ENCODE peak calls at places on chromosomes 1 and 21, in four cellular contexts. V is iris pigment epithelial cell, G is mesenteric fat pad, O is COR-L47. U is an unnamed sample.

GRCh38 chr1:180365039-180365438 is 135.0 kb downstream of the LHX4 start:
- DNase-seq in V (peak), G (no peak), O (no peak), U (no peak)

GRCh38 chr1:152053375-152053774 is 16.6 kb upstream of the S100A11 start:
- DNase-seq in V (no peak), G (no peak), O (no peak), U (no peak)

GRCh38 chr1:7983086-7983778 is 21.7 kb downstream of the PARK7 start:
- DNase-seq in V (no peak), G (no peak), O (no peak), U (no peak)

GRCh38 chr1:35894183-35894582 is 11.2 kb downstream of the AGO1 start:
- DNase-seq in V (peak), G (no peak), O (no peak), U (no peak)

GRCh38 chr1:62144238-62144831 is 50.3 kb upstream of the L1TD1 start:
- DNase-seq in V (peak), G (no peak), O (peak), U (peak)

GRCh38 chr1:116375165-116375883 is 2.3 kb downstream of the ATP1A1 start:
- DNase-seq in V (peak), G (no peak), O (no peak), U (peak)

GRCh38 chr1:156789621-156790318 is 22.4 kb downstream of the PRCC start:
- DNase-seq in V (no peak), G (no peak), O (no peak), U (no peak)

GRCh38 chr1:75492011-75492410 is 118.9 kb downstream of the SLC44A5 start:
- DNase-seq in V (no peak), G (no peak), O (no peak), U (no peak)

GRCh38 chr21:45470087-45470515 is 65.1 kb downstream of the COL18A1 start:
- DNase-seq in V (peak), G (no peak), O (no peak), U (no peak)

GRCh38 chr1:93433407-93433961 is 14.4 kb upstream of the FNBP1L start:
- DNase-seq in V (no peak), G (no peak), O (peak), U (no peak)

GRCh38 chr1:247054992-247055415 is 23.6 kb downstream of the ZNF670 start:
- DNase-seq in V (peak), G (no peak), O (no peak), U (no peak)

GRCh38 chr1:56867491-56867890 is 12.9 kb downstream of the C8A start:
- DNase-seq in V (no peak), G (no peak), O (no peak), U (no peak)

GRCh38 chr1:200176798-200177197 is 149.3 kb downstream of the NR5A2 start:
- DNase-seq in V (no peak), G (no peak), O (no peak), U (no peak)

GRCh38 chr1:5727871-5728643 is 264.2 kb downstream of the NPHP4 start:
- DNase-seq in V (no peak), G (peak), O (no peak), U (no peak)

GRCh38 chr1:2496087-2496622 is 20.1 kb downstream of the PLCH2 start:
- DNase-seq in V (no peak), G (no peak), O (no peak), U (no peak)

GRCh38 chr1:983736-984475 is 2.0 kb upstream of the PERM1 start:
- DNase-seq in V (no peak), G (no peak), O (peak), U (peak)

GRCh38 chr1:37748563-37748962 is 16.4 kb downstream of the EPHA10 start:
- DNase-seq in V (no peak), G (no peak), O (no peak), U (no peak)

GRCh38 chr1:218665216-218665615 is 320.1 kb downstream of the TGFB2 start:
- DNase-seq in V (peak), G (no peak), O (no peak), U (no peak)

GRCh38 chr1:183223467-183223866 is 37.4 kb downstream of the LAMC2 start:
- DNase-seq in V (no peak), G (no peak), O (no peak), U (no peak)

GRCh38 chr21:32474179-32475059 is 61.9 kb downstream of the EVA1C start:
- DNase-seq in V (no peak), G (peak), O (no peak), U (no peak)